ENCODE peak calls at places on chromosomes 4 and X, in six cellular contexts. Y, O, K, A, Z and S are unnamed samples.

GRCh38 chr4:149344436-149344835 is 471.2 kb downstream of the IQCM start:
- DNase-seq in Y (no peak), O (no peak), K (peak), A (no peak), Z (no peak), S (no peak)

GRCh38 chr4:85508654-85509053 is 33.7 kb downstream of the ARHGAP24 start:
- DNase-seq in Y (no peak), O (no peak), K (no peak), A (no peak), Z (no peak), S (no peak)

GRCh38 chr4:89438102-89438831 is 130.7 kb upstream of the GPRIN3 start:
- DNase-seq in Y (peak), O (peak), K (peak), A (peak), Z (no peak), S (no peak)

GRCh38 chrX:118420462-118420861 is 74.6 kb downstream of the WDR44 start:
- DNase-seq in Y (no peak), O (no peak), K (peak), A (no peak), Z (no peak), S (no peak)

GRCh38 chr4:138897818-138898226 is 117.8 kb upstream of the NOCT start:
- DNase-seq in Y (no peak), O (no peak), K (peak), A (no peak), Z (no peak), S (no peak)

GRCh38 chr4:22574880-22575279 is 59.0 kb upstream of the ADGRA3 start:
- DNase-seq in Y (no peak), O (no peak), K (no peak), A (no peak), Z (no peak), S (no peak)

GRCh38 chrX:132404266-132404665 is 84.6 kb downstream of the MBNL3 start:
- DNase-seq in Y (no peak), O (no peak), K (no peak), A (no peak), Z (no peak), S (no peak)

GRCh38 chr4:10074767-10075105 is 41.9 kb downstream of the WDR1 start:
- DNase-seq in Y (no peak), O (no peak), K (peak), A (no peak), Z (peak), S (no peak)

GRCh38 chrX:24575496-24575895 is 71.7 kb downstream of the PCYT1B start:
- DNase-seq in Y (no peak), O (no peak), K (no peak), A (no peak), Z (no peak), S (no peak)

GRCh38 chr4:184457530-184458249 is 16.7 kb downstream of the IRF2 start:
- DNase-seq in Y (no peak), O (peak), K (no peak), A (no peak), Z (no peak), S (no peak)

GRCh38 chr4:74682567-74683359 is 111.6 kb downstream of the BTC start:
- DNase-seq in Y (no peak), O (no peak), K (peak), A (no peak), Z (no peak), S (no peak)

GRCh38 chrX:48474127-48474526 is 1.9 kb upstream of the FTSJ1 start:
- DNase-seq in Y (no peak), O (no peak), K (peak), A (no peak), Z (no peak), S (no peak)

GRCh38 chrX:42686706-42687105 is 91.3 kb downstream of the PPP1R2C start:
- DNase-seq in Y (no peak), O (no peak), K (no peak), A (no peak), Z (no peak), S (no peak)

GRCh38 chrX:46433892-46434291 is 111.3 kb downstream of the ZNF674 start:
- DNase-seq in Y (no peak), O (no peak), K (peak), A (no peak), Z (no peak), S (no peak)

GRCh38 chr4:99947608-99948007 is 1.2 kb upstream of the DNAJB14 start:
- DNase-seq in Y (no peak), O (no peak), K (peak), A (no peak), Z (no peak), S (no peak)

GRCh38 chr4:6625256-6625655 is 15.2 kb upstream of the MRFAP1 start:
- DNase-seq in Y (no peak), O (no peak), K (no peak), A (no peak), Z (no peak), S (no peak)

GRCh38 chr4:138039010-138039409 is 203.1 kb downstream of the SLC7A11 start:
- DNase-seq in Y (no peak), O (no peak), K (peak), A (no peak), Z (no peak), S (no peak)

GRCh38 chrX:46444011-46444410 is 101.2 kb downstream of the ZNF674 start:
- DNase-seq in Y (no peak), O (no peak), K (peak), A (no peak), Z (no peak), S (no peak)

GRCh38 chr4:41260315-41260714 is 3.6 kb downstream of the UCHL1 start:
- DNase-seq in Y (no peak), O (no peak), K (no peak), A (no peak), Z (no peak), S (no peak)

GRCh38 chr4:122665148-122665547 is 44.3 kb upstream of the IL21 start:
- DNase-seq in Y (no peak), O (no peak), K (peak), A (no peak), Z (no peak), S (no peak)

GRCh38 chr4:142660728-142661127 is 185.4 kb downstream of the INPP4B start:
- DNase-seq in Y (no peak), O (no peak), K (no peak), A (no peak), Z (no peak), S (no peak)

GRCh38 chrX:24133280-24133679 is 16.2 kb upstream of the ZFX start:
- DNase-seq in Y (no peak), O (no peak), K (peak), A (no peak), Z (no peak), S (no peak)

GRCh38 chr4:174714393-174715211 is 114.4 kb downstream of the GLRA3 start:
- DNase-seq in Y (no peak), O (peak), K (peak), A (peak), Z (no peak), S (no peak)

GRCh38 chrX:67692246-67692645 is 148.4 kb downstream of the AR start:
- DNase-seq in Y (no peak), O (no peak), K (peak), A (no peak), Z (no peak), S (no peak)

GRCh38 chr4:112127736-112128322 is 17.4 kb upstream of the FAM241A start:
- DNase-seq in Y (no peak), O (no peak), K (peak), A (no peak), Z (no peak), S (no peak)

GRCh38 chrX:9708923-9709553 is 56.6 kb downstream of the GPR143 start:
- DNase-seq in Y (peak), O (peak), K (peak), A (peak), Z (peak), S (peak)